ENCODE peak calls at places on chromosomes 5 and 9, in seven cellular contexts. A, S, O, D, Z, C and U are unnamed samples.

GRCh38 chr9:133035669-133036068 is 4.9 kb downstream of the GTF3C5 start:
- DNase-seq in A (peak), S (no peak), O (no peak), D (no peak), Z (no peak), C (no peak), U (no peak)

GRCh38 chr5:147613359-147613758 is 103.5 kb upstream of the DPYSL3 start:
- DNase-seq in A (peak), S (no peak), O (no peak), D (no peak), Z (no peak), C (no peak), U (no peak)

GRCh38 chr5:151093476-151093889 is 12.6 kb upstream of the TNIP1 start:
- DNase-seq in A (peak), S (no peak), O (peak), D (no peak), Z (no peak), C (peak), U (no peak)

GRCh38 chr5:42767491-42768105 is 11.0 kb downstream of the CCDC152 start:
- DNase-seq in A (peak), S (no peak), O (peak), D (no peak), Z (no peak), C (peak), U (no peak)

GRCh38 chr5:68884144-68884754 is 209.6 kb upstream of the SLC30A5 start:
- DNase-seq in A (no peak), S (no peak), O (no peak), D (no peak), Z (no peak), C (peak), U (no peak)

GRCh38 chr5:120466337-120467006 is 2.4 kb downstream of the PRR16 start:
- DNase-seq in A (no peak), S (no peak), O (no peak), D (no peak), Z (no peak), C (peak), U (no peak)

GRCh38 chr9:127346584-127346983 is 50.4 kb upstream of the SLC2A8 start:
- DNase-seq in A (no peak), S (no peak), O (no peak), D (no peak), Z (peak), C (no peak), U (no peak)

GRCh38 chr9:101229606-101230005 is 155.2 kb downstream of the BAAT start:
- DNase-seq in A (no peak), S (no peak), O (no peak), D (no peak), Z (no peak), C (no peak), U (no peak)

GRCh38 chr5:126098330-126099017 is 324.7 kb upstream of the GRAMD2B start:
- DNase-seq in A (no peak), S (no peak), O (no peak), D (no peak), Z (no peak), C (peak), U (no peak)

GRCh38 chr5:77282337-77283027 is 72.0 kb downstream of the PDE8B start:
- DNase-seq in A (peak), S (no peak), O (peak), D (no peak), Z (no peak), C (peak), U (no peak)
- TF ChIP-seq CTCF in A (peak), S (no peak), O (no peak), D (no peak), Z (no peak), C (peak), U (no peak)

GRCh38 chr5:175867587-175868347 is 3.6 kb upstream of the CPLX2 start:
- DNase-seq in A (peak), S (no peak), O (peak), D (no peak), Z (peak), C (peak), U (no peak)
- TF ChIP-seq CTCF in A (peak), S (no peak), O (no peak), D (no peak), Z (no peak), C (no peak), U (peak)

GRCh38 chr5:149428032-149428431 is 48.9 kb upstream of the IL17B start:
- DNase-seq in A (no peak), S (no peak), O (no peak), D (no peak), Z (no peak), C (peak), U (no peak)

GRCh38 chr5:149432377-149432776 is 53.3 kb upstream of the IL17B start:
- DNase-seq in A (no peak), S (no peak), O (no peak), D (no peak), Z (no peak), C (no peak), U (no peak)

GRCh38 chr5:149432861-149433462 is 53.9 kb upstream of the IL17B start:
- DNase-seq in A (no peak), S (no peak), O (no peak), D (no peak), Z (no peak), C (no peak), U (no peak)

GRCh38 chr5:149427374-149427773 is 48.3 kb upstream of the IL17B start:
- DNase-seq in A (no peak), S (no peak), O (no peak), D (no peak), Z (no peak), C (peak), U (no peak)

GRCh38 chr5:149429839-149430721 is 51.0 kb upstream of the IL17B start:
- DNase-seq in A (no peak), S (peak), O (no peak), D (no peak), Z (no peak), C (peak), U (no peak)
- TF ChIP-seq CTCF in A (no peak), S (no peak), O (no peak), D (no peak), Z (no peak), C (no peak), U (peak)

GRCh38 chr9:130186839-130187522 is 14.8 kb downstream of the NCS1 start:
- DNase-seq in A (peak), S (no peak), O (peak), D (no peak), Z (no peak), C (peak), U (no peak)
- TF ChIP-seq CTCF in A (no peak), S (no peak), O (no peak), D (no peak), Z (no peak), C (no peak), U (no peak)